ENCODE peak calls at places on chromosomes 11 and 22, in nine cellular contexts. N, A, R, J, P, H, C, M and Y are unnamed samples.

GRCh38 chr11:44551456-44552139 is 13.9 kb upstream of the CD82 start:
- DNase-seq in N (no peak), A (no peak), R (no peak), J (no peak), P (no peak), H (no peak), C (no peak), M (no peak), Y (no peak)

GRCh38 chr11:122721964-122722266 is 66.4 kb downstream of the UBASH3B start:
- DNase-seq in N (no peak), A (no peak), R (no peak), J (no peak), P (no peak), H (peak; percentile 40), C (peak; percentile 51), M (no peak), Y (no peak)

GRCh38 chr22:27716074-27716473 is 85.5 kb downstream of the MN1 start:
- DNase-seq in N (no peak), A (no peak), R (no peak), J (no peak), P (no peak), H (no peak), C (no peak), M (no peak), Y (no peak)

GRCh38 chr11:20059587-20060021 is 100.7 kb downstream of the DBX1 start:
- DNase-seq in N (no peak), A (no peak), R (no peak), J (no peak), P (no peak), H (no peak), C (peak; percentile 83), M (no peak), Y (no peak)

GRCh38 chr22:26624788-26625187 is 3.0 kb downstream of the CRYBA4 start:
- DNase-seq in N (no peak), A (no peak), R (no peak), J (no peak), P (no peak), H (no peak), C (no peak), M (no peak), Y (no peak)

GRCh38 chr22:47658182-47658581 is 895.7 kb downstream of the TBC1D22A start:
- DNase-seq in N (no peak), A (no peak), R (peak; percentile 67), J (no peak), P (no peak), H (no peak), C (no peak), M (no peak), Y (no peak)

GRCh38 chr11:14058061-14058460 is 95.5 kb downstream of the SPON1 start:
- DNase-seq in N (no peak), A (no peak), R (no peak), J (no peak), P (no peak), H (no peak), C (no peak), M (no peak), Y (no peak)

GRCh38 chr22:20111045-20111688 is 4.7 kb upstream of the RANBP1 start:
- DNase-seq in N (no peak), A (no peak), R (no peak), J (no peak), P (no peak), H (no peak), C (peak; percentile 27), M (no peak), Y (no peak)

GRCh38 chr11:74330065-74330858 is 18.8 kb upstream of the P4HA3 start:
- DNase-seq in N (no peak), A (no peak), R (no peak), J (no peak), P (no peak), H (no peak), C (peak; percentile 44), M (no peak), Y (no peak)

GRCh38 chr11:86370922-86371614 is 3.6 kb upstream of the CCDC81 start:
- DNase-seq in N (no peak), A (no peak), R (no peak), J (no peak), P (no peak), H (no peak), C (no peak), M (no peak), Y (peak; percentile 4)

GRCh38 chr11:10303558-10304363 is 1.1 kb upstream of the ADM start:
- DNase-seq in N (no peak), A (no peak), R (no peak), J (peak; percentile 71), P (peak; percentile 44), H (no peak), C (peak; percentile 73), M (no peak), Y (peak; percentile 45)